ENCODE peak calls at places on chromosomes 12 and 14, in nine cellular contexts. One of them, this sample, is unnamed.
A peak's percentile ranks its signal among the peaks of the same experiment; 100 is the strongest.

GRCh38 chr12:65881965-65882413 is 57.7 kb downstream of the HMGA2 start:
- DNase-seq in ovary: peak; percentile 84
- DNase-seq in upper lobe of right lung: peak; percentile 76
- DNase-seq in SK-N-SH: no peak
- DNase-seq in sigmoid colon: peak; percentile 95
- DNase-seq in aorta: peak; percentile 88
- DNase-seq in left lung: peak; percentile 68
- DNase-seq in PC-3: no peak
- DNase-seq in colonic mucosa: peak; percentile 39
- DNase-seq in this sample: peak; percentile 75

GRCh38 chr12:124605150-124605549 is 37.7 kb upstream of the NCOR2 start:
- DNase-seq in ovary: no peak
- DNase-seq in upper lobe of right lung: no peak
- DNase-seq in SK-N-SH: no peak
- DNase-seq in sigmoid colon: no peak
- DNase-seq in aorta: no peak
- DNase-seq in left lung: no peak
- DNase-seq in PC-3: no peak
- DNase-seq in colonic mucosa: peak; percentile 61
- DNase-seq in this sample: peak; percentile 83

GRCh38 chr12:8860165-8860961 is 37.9 kb downstream of the A2ML1 start:
- DNase-seq in ovary: peak; percentile 35
- DNase-seq in upper lobe of right lung: no peak
- DNase-seq in SK-N-SH: peak; percentile 33
- DNase-seq in sigmoid colon: no peak
- DNase-seq in aorta: peak; percentile 56
- DNase-seq in left lung: peak; percentile 36
- DNase-seq in PC-3: peak; percentile 36
- DNase-seq in colonic mucosa: peak; percentile 22
- DNase-seq in this sample: peak; percentile 90

GRCh38 chr12:69821441-69822204 is 3.4 kb upstream of the MYRFL start:
- DNase-seq in ovary: no peak
- DNase-seq in upper lobe of right lung: no peak
- DNase-seq in SK-N-SH: no peak
- DNase-seq in sigmoid colon: no peak
- DNase-seq in aorta: no peak
- DNase-seq in left lung: no peak
- DNase-seq in PC-3: peak; percentile 54
- DNase-seq in colonic mucosa: no peak
- DNase-seq in this sample: no peak

GRCh38 chr12:27657296-27657695 is 39.0 kb upstream of the REP15 start:
- DNase-seq in ovary: no peak
- DNase-seq in upper lobe of right lung: no peak
- DNase-seq in SK-N-SH: no peak
- DNase-seq in sigmoid colon: no peak
- DNase-seq in aorta: no peak
- DNase-seq in left lung: no peak
- DNase-seq in PC-3: no peak
- DNase-seq in colonic mucosa: no peak
- DNase-seq in this sample: no peak

GRCh38 chr14:30143617-30144016 is 216.0 kb upstream of the PRKD1 start:
- DNase-seq in ovary: no peak
- DNase-seq in upper lobe of right lung: no peak
- DNase-seq in SK-N-SH: no peak
- DNase-seq in sigmoid colon: no peak
- DNase-seq in aorta: no peak
- DNase-seq in left lung: no peak
- DNase-seq in PC-3: no peak
- DNase-seq in colonic mucosa: no peak
- DNase-seq in this sample: no peak

GRCh38 chr12:7047318-7047717 is 13.2 kb upstream of the C1S start:
- DNase-seq in ovary: no peak
- DNase-seq in upper lobe of right lung: no peak
- DNase-seq in SK-N-SH: no peak
- DNase-seq in sigmoid colon: no peak
- DNase-seq in aorta: no peak
- DNase-seq in left lung: no peak
- DNase-seq in PC-3: no peak
- DNase-seq in colonic mucosa: no peak
- DNase-seq in this sample: no peak

GRCh38 chr14:99946652-99947489 is 118.4 kb upstream of the EVL start:
- DNase-seq in ovary: peak; percentile 55
- DNase-seq in upper lobe of right lung: no peak
- DNase-seq in SK-N-SH: peak; percentile 90
- DNase-seq in sigmoid colon: peak; percentile 62
- DNase-seq in aorta: no peak
- DNase-seq in left lung: no peak
- DNase-seq in PC-3: peak; percentile 39
- DNase-seq in colonic mucosa: peak; percentile 38
- DNase-seq in this sample: peak; percentile 88

GRCh38 chr14:91021115-91021514 is 39.3 kb downstream of the RPS6KA5 start:
- DNase-seq in ovary: no peak
- DNase-seq in upper lobe of right lung: no peak
- DNase-seq in SK-N-SH: no peak
- DNase-seq in sigmoid colon: no peak
- DNase-seq in aorta: no peak
- DNase-seq in left lung: no peak
- DNase-seq in PC-3: peak; percentile 22
- DNase-seq in colonic mucosa: no peak
- DNase-seq in this sample: no peak

GRCh38 chr12:3085341-3086125 is 8.4 kb downstream of the TSPAN9 start:
- DNase-seq in ovary: no peak
- DNase-seq in upper lobe of right lung: no peak
- DNase-seq in SK-N-SH: no peak
- DNase-seq in sigmoid colon: no peak
- DNase-seq in aorta: no peak
- DNase-seq in left lung: no peak
- DNase-seq in PC-3: no peak
- DNase-seq in colonic mucosa: no peak
- DNase-seq in this sample: peak; percentile 71

GRCh38 chr14:100816950-100817901 is 8.7 kb upstream of the MEG3 start:
- DNase-seq in ovary: no peak
- DNase-seq in upper lobe of right lung: no peak
- DNase-seq in SK-N-SH: no peak
- DNase-seq in sigmoid colon: no peak
- DNase-seq in aorta: peak; percentile 34
- DNase-seq in left lung: no peak
- DNase-seq in PC-3: no peak
- DNase-seq in colonic mucosa: no peak
- DNase-seq in this sample: peak; percentile 61

GRCh38 chr12:111221296-111222026 is 147.4 kb downstream of the PHETA1 start:
- DNase-seq in ovary: no peak
- DNase-seq in upper lobe of right lung: no peak
- DNase-seq in SK-N-SH: no peak
- DNase-seq in sigmoid colon: no peak
- DNase-seq in aorta: no peak
- DNase-seq in left lung: no peak
- DNase-seq in PC-3: peak; percentile 11
- DNase-seq in colonic mucosa: no peak
- DNase-seq in this sample: no peak

GRCh38 chr12:130126023-130126432 is 36.2 kb upstream of the FZD10 start:
- DNase-seq in ovary: no peak
- DNase-seq in upper lobe of right lung: no peak
- DNase-seq in SK-N-SH: no peak
- DNase-seq in sigmoid colon: no peak
- DNase-seq in aorta: no peak
- DNase-seq in left lung: no peak
- DNase-seq in PC-3: no peak
- DNase-seq in colonic mucosa: no peak
- DNase-seq in this sample: peak; percentile 84

GRCh38 chr12:3315201-3315661 is 175.8 kb upstream of the PRMT8 start:
- DNase-seq in ovary: peak; percentile 83
- DNase-seq in upper lobe of right lung: no peak
- DNase-seq in SK-N-SH: peak; percentile 65
- DNase-seq in sigmoid colon: peak; percentile 87
- DNase-seq in aorta: no peak
- DNase-seq in left lung: no peak
- DNase-seq in PC-3: peak; percentile 97
- DNase-seq in colonic mucosa: no peak
- DNase-seq in this sample: no peak

GRCh38 chr14:67357583-67358354 is 1.8 kb downstream of the ATP6V1D start:
- DNase-seq in ovary: no peak
- DNase-seq in upper lobe of right lung: no peak
- DNase-seq in SK-N-SH: no peak
- DNase-seq in sigmoid colon: no peak
- DNase-seq in aorta: no peak
- DNase-seq in left lung: no peak
- DNase-seq in PC-3: peak; percentile 36
- DNase-seq in colonic mucosa: no peak
- DNase-seq in this sample: no peak

DNA sequence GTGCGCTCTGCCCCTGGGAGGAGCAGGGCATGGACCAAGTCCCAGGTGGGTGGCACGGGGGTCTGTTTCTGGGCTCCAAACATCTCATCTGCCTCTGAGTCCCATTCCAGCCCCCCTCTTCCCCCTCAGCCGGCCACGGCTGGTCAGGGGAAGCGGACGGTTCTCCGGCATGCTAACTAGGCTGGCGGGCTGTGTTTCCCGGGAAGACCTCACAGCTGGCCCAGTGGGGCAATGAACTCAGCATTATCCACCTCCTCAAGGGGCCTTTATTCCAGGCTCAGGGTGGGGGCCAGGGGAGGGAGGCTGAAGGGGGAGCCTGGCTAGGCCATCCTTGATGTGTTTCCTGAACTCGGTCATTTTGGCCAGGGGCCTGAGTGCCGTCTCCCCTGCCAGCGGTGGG is 7.7 kb downstream of the LRP1 start:
- DNase-seq in ovary: peak; percentile 84
- DNase-seq in upper lobe of right lung: no peak
- DNase-seq in SK-N-SH: peak; percentile 78
- DNase-seq in sigmoid colon: peak; percentile 90
- DNase-seq in aorta: peak; percentile 80
- DNase-seq in left lung: no peak
- DNase-seq in PC-3: no peak
- DNase-seq in colonic mucosa: no peak
- DNase-seq in this sample: peak; percentile 64
- H3K4me3 ChIP-seq in ovary: peak overlapping the region; percentile 11
- H3K4me3 ChIP-seq in upper lobe of right lung: peak overlapping the region; percentile 8
- H3K4me3 ChIP-seq in SK-N-SH: no peak overlapping the region
- H3K4me3 ChIP-seq in sigmoid colon: peak overlapping the region; percentile 20
- H3K4me3 ChIP-seq in aorta: no peak overlapping the region
- H3K4me3 ChIP-seq in left lung: no peak overlapping the region
- H3K4me3 ChIP-seq in PC-3: no peak overlapping the region
- H3K4me3 ChIP-seq in colonic mucosa: no peak overlapping the region
- H3K4me3 ChIP-seq in this sample: no peak overlapping the region

GRCh38 chr12:51888316-51889215 is 663 bp downstream of the ANKRD33 start:
- DNase-seq in ovary: no peak
- DNase-seq in upper lobe of right lung: peak; percentile 52
- DNase-seq in SK-N-SH: peak; percentile 19
- DNase-seq in sigmoid colon: peak; percentile 62
- DNase-seq in aorta: peak; percentile 44
- DNase-seq in left lung: no peak
- DNase-seq in PC-3: no peak
- DNase-seq in colonic mucosa: no peak
- DNase-seq in this sample: no peak
- H3K36me3 ChIP-seq in ovary: no peaks in the 10 kb centered on the region
- H3K36me3 ChIP-seq in upper lobe of right lung: no peaks in the 10 kb centered on the region
- H3K36me3 ChIP-seq in SK-N-SH: no peaks in the 10 kb centered on the region
- H3K36me3 ChIP-seq in sigmoid colon: no peaks in the 10 kb centered on the region
- H3K36me3 ChIP-seq in aorta: no peaks in the 10 kb centered on the region
- H3K36me3 ChIP-seq in left lung: no peaks in the 10 kb centered on the region
- H3K36me3 ChIP-seq in PC-3: no peaks in the 10 kb centered on the region
- H3K36me3 ChIP-seq in colonic mucosa: no peaks in the 10 kb centered on the region
- H3K36me3 ChIP-seq in this sample: no peaks in the 10 kb centered on the region

DNA sequence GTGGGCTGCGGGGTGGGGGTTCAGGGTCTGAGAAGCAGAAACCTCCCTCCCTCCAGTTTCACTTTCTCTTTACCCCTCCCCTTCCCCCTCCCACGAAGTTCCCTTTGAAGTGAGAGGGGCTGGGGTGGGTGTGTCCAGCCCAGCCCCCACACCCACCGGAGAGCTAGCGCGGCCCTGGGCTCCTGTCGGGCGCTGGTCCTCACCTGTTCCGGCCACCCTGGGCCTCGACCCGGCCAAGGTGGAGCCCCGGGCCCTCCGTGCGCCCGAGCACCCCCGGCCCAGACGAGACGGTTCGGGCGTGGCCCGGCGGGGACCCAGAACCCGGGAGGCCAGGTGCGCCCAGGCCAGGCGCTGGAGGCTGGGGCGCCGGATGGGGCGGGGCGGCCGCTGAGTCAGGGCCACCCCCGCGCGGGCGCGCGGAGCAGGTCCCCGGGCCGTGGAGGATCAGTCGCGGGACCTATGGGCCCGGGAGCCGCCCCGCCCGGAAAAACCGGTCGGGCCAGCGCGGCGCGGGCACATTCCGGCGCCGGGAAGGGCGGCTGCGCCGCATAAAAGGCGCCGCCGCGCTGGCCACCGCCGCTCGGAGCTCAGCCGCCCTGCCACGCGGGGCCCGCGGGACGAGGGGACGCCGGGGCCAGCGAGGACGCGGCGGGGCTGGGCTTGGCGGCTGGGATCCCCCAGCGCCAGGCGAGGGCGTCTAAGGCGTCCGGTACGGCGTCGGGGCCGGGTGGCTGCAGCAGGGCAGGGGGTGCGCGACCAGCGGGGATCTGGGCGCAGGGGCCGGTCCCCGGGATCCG is 21.6 kb upstream of the KIF26A start:
- DNase-seq in ovary: peak; percentile 30
- DNase-seq in upper lobe of right lung: peak; percentile 90
- DNase-seq in SK-N-SH: no peak
- DNase-seq in sigmoid colon: no peak
- DNase-seq in aorta: peak; percentile 30
- DNase-seq in left lung: peak; percentile 49
- DNase-seq in PC-3: peak; percentile 83
- DNase-seq in colonic mucosa: peak; percentile 73
- DNase-seq in this sample: peak; percentile 62
- H3K27me3 ChIP-seq in ovary: peaks cover 8% of the 10 kb centered on the region
- H3K27me3 ChIP-seq in upper lobe of right lung: peaks cover 43% of the 10 kb centered on the region
- H3K27me3 ChIP-seq in SK-N-SH: no peaks in the 10 kb centered on the region
- H3K27me3 ChIP-seq in sigmoid colon: peaks cover 27% of the 10 kb centered on the region
- H3K27me3 ChIP-seq in aorta: no peaks in the 10 kb centered on the region
- H3K27me3 ChIP-seq in left lung: peaks cover 91% of the 10 kb centered on the region
- H3K27me3 ChIP-seq in PC-3: peaks cover 6% of the 10 kb centered on the region
- H3K27me3 ChIP-seq in colonic mucosa: peaks cover 9% of the 10 kb centered on the region
- H3K27me3 ChIP-seq in this sample: peaks cover 69% of the 10 kb centered on the region

GRCh38 chr12:51980051-51980808 is 26.5 kb upstream of the TAMALIN start:
- DNase-seq in ovary: peak; percentile 66
- DNase-seq in upper lobe of right lung: peak; percentile 75
- DNase-seq in SK-N-SH: peak; percentile 85
- DNase-seq in sigmoid colon: peak; percentile 85
- DNase-seq in aorta: peak; percentile 56
- DNase-seq in left lung: peak; percentile 75
- DNase-seq in PC-3: peak; percentile 71
- DNase-seq in colonic mucosa: peak; percentile 70
- DNase-seq in this sample: peak; percentile 90
- H3K4me3 ChIP-seq in ovary: no peak overlapping the region
- H3K4me3 ChIP-seq in upper lobe of right lung: no peak overlapping the region
- H3K4me3 ChIP-seq in SK-N-SH: peak overlapping the region; percentile 26
- H3K4me3 ChIP-seq in sigmoid colon: no peak overlapping the region
- H3K4me3 ChIP-seq in aorta: no peak overlapping the region
- H3K4me3 ChIP-seq in left lung: no peak overlapping the region
- H3K4me3 ChIP-seq in PC-3: no peak overlapping the region
- H3K4me3 ChIP-seq in colonic mucosa: no peak overlapping the region
- H3K4me3 ChIP-seq in this sample: no peak overlapping the region